ENCODE peak calls at places on chromosomes 1 and 21, in five cellular contexts. K is Panc1; H is foreskin keratinocyte; D is cardiac muscle cell; S is CD8-positive, alpha-beta T cell. O is an unnamed sample. For H3K4me1, the result is how much of the 10 kb centered on the place peaks cover.

GRCh38 chr1:23202263-23202749 is 15.0 kb downstream of the HTR1D start:
- DNase-seq in K (no peak), H (no peak), D (no peak), S (no peak), O (no peak)

GRCh38 chr1:72000809-72001208 is 281.5 kb downstream of the NEGR1 start:
- DNase-seq in K (no peak), H (peak), D (no peak), S (no peak), O (no peak)

GRCh38 chr21:27371065-27371464 is 404.2 kb upstream of the ADAMTS5 start:
- DNase-seq in K (no peak), H (no peak), D (no peak), S (no peak), O (peak)

GRCh38 chr1:160519542-160520435 is 3.3 kb downstream of the SLAMF6 start:
- DNase-seq in K (no peak), H (peak), D (no peak), S (no peak), O (no peak)

GRCh38 chr21:32562426-32562825 is 22.9 kb downstream of the TCP10L start:
- DNase-seq in K (no peak), H (no peak), D (peak), S (peak), O (peak)

GRCh38 chr1:64293820-64294219 is 90.4 kb downstream of the UBE2U start:
- DNase-seq in K (no peak), H (no peak), D (no peak), S (no peak), O (no peak)

GRCh38 chr1:184416476-184416875 is 29.6 kb downstream of the C1orf21 start:
- DNase-seq in K (no peak), H (peak), D (no peak), S (no peak), O (no peak)

GRCh38 chr21:34544032-34544496 is 32.1 kb upstream of the KCNE1 start:
- DNase-seq in K (no peak), H (no peak), D (peak), S (no peak), O (no peak)

GRCh38 chr1:8078176-8078671 is 52.1 kb upstream of the ERRFI1 start:
- DNase-seq in K (no peak), H (peak), D (no peak), S (no peak), O (no peak)

GRCh38 chr1:95325337-95325736 is 91.3 kb downstream of the RWDD3 start:
- DNase-seq in K (no peak), H (no peak), D (no peak), S (no peak), O (no peak)

GRCh38 chr1:39107891-39108290 is 81.7 kb downstream of the NDUFS5 start:
- DNase-seq in K (no peak), H (no peak), D (no peak), S (no peak), O (no peak)
- H3K4me1 ChIP-seq in K (under half), H (under half), D (under half), S (under half), O (half or more)

GRCh38 chr1:247447162-247447909 is 10.6 kb downstream of the OR2B11 start:
- DNase-seq in K (no peak), H (no peak), D (no peak), S (no peak), O (no peak)

GRCh38 chr1:247443641-247444040 is 14.3 kb downstream of the OR2B11 start:
- DNase-seq in K (no peak), H (no peak), D (no peak), S (no peak), O (no peak)

GRCh38 chr1:247444571-247444970 is 13.3 kb downstream of the OR2B11 start:
- DNase-seq in K (no peak), H (no peak), D (no peak), S (no peak), O (no peak)

GRCh38 chr1:247448107-247448778 is 9.7 kb downstream of the OR2B11 start:
- DNase-seq in K (peak), H (peak), D (peak), S (peak), O (peak)

GRCh38 chr1:247445775-247446364 is 12.0 kb downstream of the OR2B11 start:
- DNase-seq in K (no peak), H (no peak), D (no peak), S (no peak), O (peak)
- H3K4me1 ChIP-seq in K (under half), H (under half), D (under half), S (under half), O (under half)

GRCh38 chr1:84000196-84000885 is 1.4 kb upstream of the TTLL7 start:
- DNase-seq in K (no peak), H (no peak), D (no peak), S (no peak), O (no peak)

GRCh38 chr1:84001501-84001900 is 2.6 kb upstream of the TTLL7 start:
- DNase-seq in K (no peak), H (no peak), D (no peak), S (no peak), O (no peak)

GRCh38 chr1:83999316-83999819 is 436 bp upstream of the TTLL7 start:
- DNase-seq in K (peak), H (peak), D (peak), S (peak), O (no peak)

GRCh38 chr1:83998599-83999315 is at the start of gene TTLL7:
- DNase-seq in K (no peak), H (no peak), D (peak), S (peak), O (peak)

GRCh38 chr1:84000954-84001495 is 2.1 kb upstream of the TTLL7 start:
- DNase-seq in K (no peak), H (no peak), D (no peak), S (no peak), O (no peak)
- H3K4me1 ChIP-seq in K (under half), H (under half), D (under half), S (under half), O (under half)

DNA sequence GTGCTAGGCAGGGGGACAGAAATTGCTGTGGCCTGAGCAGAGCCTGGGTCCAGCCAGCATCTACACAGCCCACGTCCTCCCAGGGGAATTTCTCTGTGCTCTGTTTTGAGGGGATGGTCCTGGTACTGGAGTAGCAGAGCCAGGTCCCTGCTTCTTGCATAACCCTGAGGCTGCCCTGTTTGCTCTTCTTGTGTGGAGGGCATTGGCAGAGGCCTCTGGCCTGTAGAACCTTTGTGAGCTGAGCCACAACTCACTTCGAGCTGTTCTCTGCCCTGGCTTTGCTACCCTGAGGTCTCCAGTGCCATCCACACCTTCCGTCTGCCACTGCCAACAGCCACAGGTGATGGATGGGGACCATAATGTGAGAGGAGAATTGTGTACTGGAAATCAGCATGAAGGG is 101.9 kb downstream of the KCNJ15 start:
- DNase-seq in K (no peak), H (no peak), D (no peak), S (no peak), O (no peak)
- H3K4me1 ChIP-seq in K (under half), H (under half), D (under half), S (under half), O (under half)